ENCODE peak calls at places on chromosomes 16 and 17, in four cellular contexts. R is CD8-positive, alpha-beta T cell; X is psoas muscle; M is sigmoid colon. Q is an unnamed sample.

GRCh38 chr16:9091867-9092281 is 430 bp downstream of the HAPSTR1 start:
- DNase-seq in M (peak; percentile 76), R (peak; percentile 44), X (peak; percentile 76), Q (peak; percentile 31)

GRCh38 chr17:75909051-75909811 is 4.5 kb upstream of the MRPL38 start:
- DNase-seq in X (no peak), R (no peak), M (no peak), Q (no peak)

GRCh38 chr17:3834811-3835210 is 11.2 kb downstream of the NCBP3 start:
- DNase-seq in X (no peak), M (no peak), R (no peak), Q (no peak)

GRCh38 chr16:67935096-67935401 is 1.6 kb downstream of the PSMB10 start:
- DNase-seq in R (no peak), M (no peak), X (no peak), Q (no peak)

GRCh38 chr17:13031718-13032350 is 14.0 kb upstream of the ELAC2 start:
- DNase-seq in M (peak; percentile 71), R (peak; percentile 39), X (peak; percentile 66), Q (peak; percentile 49)

GRCh38 chr17:60677308-60678117 is at the start of gene BCAS3:
- DNase-seq in X (peak; percentile 99), M (peak; percentile 99), R (peak; percentile 93), Q (peak; percentile 100)

GRCh38 chr16:87569601-87570559 is 32.4 kb upstream of the JPH3 start:
- DNase-seq in X (no peak), M (no peak), R (no peak), Q (no peak)

GRCh38 chr17:82392209-82392920 is 20.8 kb downstream of the UTS2R start:
- DNase-seq in M (no peak), X (no peak), R (no peak), Q (no peak)

GRCh38 chr16:53743149-53743566 is 39.2 kb downstream of the FTO start:
- DNase-seq in M (no peak), X (no peak), R (peak; percentile 16), Q (no peak)

GRCh38 chr16:54507091-54507490 is 220.5 kb upstream of the IRX3 start:
- DNase-seq in R (no peak), X (no peak), M (no peak), Q (no peak)

GRCh38 chr16:13852827-13853226 is 67.1 kb upstream of the ERCC4 start:
- DNase-seq in M (no peak), X (no peak), R (no peak), Q (no peak)

GRCh38 chr16:57143125-57143965 is 42.5 kb downstream of the PSME3IP1 start:
- DNase-seq in M (peak; percentile 64), X (no peak), R (no peak), Q (no peak)

GRCh38 chr16:81997738-81998137 is 13.5 kb downstream of the SDR42E1 start:
- DNase-seq in M (no peak), R (no peak), X (no peak), Q (peak; percentile 64)

GRCh38 chr16:70706948-70707465 is 21.2 kb upstream of the MTSS2 start:
- DNase-seq in R (no peak), M (peak; percentile 90), X (no peak), Q (peak; percentile 83)

GRCh38 chr16:27495191-27495590 is 54.5 kb downstream of the GTF3C1 start:
- DNase-seq in M (peak; percentile 72), R (no peak), X (no peak), Q (no peak)

GRCh38 chr17:28113269-28113668 is 70.8 kb downstream of the NLK start:
- DNase-seq in X (no peak), M (no peak), R (no peak), Q (no peak)

GRCh38 chr16:8958344-8958808 is 5.3 kb downstream of the USP7 start:
- DNase-seq in X (peak; percentile 77), M (peak; percentile 76), R (peak; percentile 17), Q (no peak)

GRCh38 chr16:28501258-28502232 is 5.1 kb downstream of the IL27 start:
- DNase-seq in X (no peak), M (no peak), R (no peak), Q (no peak)
- H3K27ac ChIP-seq in X (no peak overlapping the region), M (no peak overlapping the region), R (no peak overlapping the region), Q (no peak overlapping the region)

GRCh38 chr17:59331929-59332889 is 754 bp downstream of the YPEL2 start:
- DNase-seq in R (peak; percentile 39), M (peak; percentile 79), X (peak; percentile 89), Q (no peak)
- H3K27ac ChIP-seq in R (peak overlapping the region; percentile 44), M (peak overlapping the region; percentile 93), X (peak overlapping the region; percentile 98), Q (peak overlapping the region; percentile 67)

DNA sequence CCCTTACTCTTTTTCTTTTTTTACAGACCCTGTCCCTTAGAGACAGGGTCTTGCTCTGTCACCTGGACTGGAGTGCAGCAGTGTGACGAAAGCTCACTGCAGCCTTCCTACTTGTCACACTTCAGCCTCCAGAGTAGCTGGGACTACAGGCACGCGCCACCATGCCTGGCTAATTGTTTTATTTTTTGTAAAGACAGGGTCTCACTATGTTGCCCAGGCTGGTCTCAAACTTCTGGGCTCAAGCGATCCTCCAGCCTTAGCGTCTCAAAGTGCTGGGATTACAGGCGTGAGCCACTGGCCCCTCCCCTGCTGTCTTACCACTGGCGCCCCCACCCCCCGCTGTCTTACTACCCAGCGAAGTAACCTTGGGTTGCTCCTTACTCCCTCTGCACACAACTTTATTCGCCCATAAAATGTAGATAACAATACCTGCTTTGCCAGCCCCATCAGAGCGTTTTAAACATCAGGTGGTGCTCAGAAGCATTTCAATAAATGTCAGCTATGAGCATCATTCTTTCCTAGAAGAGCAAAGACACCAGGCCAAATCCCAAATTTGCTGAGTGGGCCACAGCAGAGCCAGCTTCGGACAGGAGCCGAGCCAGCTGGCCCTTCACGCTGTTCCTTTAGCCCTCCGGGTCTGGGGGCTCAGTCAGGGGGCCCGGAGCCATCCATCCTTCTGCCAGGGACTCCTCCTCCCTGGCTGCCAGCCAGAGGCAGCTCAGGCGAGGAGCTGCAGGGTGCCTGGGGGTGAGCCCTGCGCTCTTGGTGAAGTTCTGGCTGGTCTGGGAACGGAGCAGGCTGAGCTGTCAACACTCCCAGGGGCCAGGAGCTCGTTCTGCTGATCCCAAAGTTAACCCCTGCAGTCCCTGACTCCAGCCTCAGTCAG is 24.4 kb downstream of the SRL start:
- DNase-seq in X (peak; percentile 84), M (no peak), R (no peak), Q (no peak)
- H3K27ac ChIP-seq in X (peak overlapping the region; percentile 98), M (peak overlapping the region; percentile 14), R (no peak overlapping the region), Q (no peak overlapping the region)

GRCh38 chr16:1981398-1981836 is at the start of gene NOXO1:
- DNase-seq in M (no peak), X (no peak), R (no peak), Q (no peak)

GRCh38 chr16:1978476-1979120 is 2.7 kb downstream of the NOXO1 start:
- DNase-seq in R (no peak), X (no peak), M (no peak), Q (no peak)

GRCh38 chr16:1980770-1981087 is 540 bp downstream of the NOXO1 start:
- DNase-seq in M (no peak), R (no peak), X (no peak), Q (no peak)

GRCh38 chr16:1979271-1980025 is 1.8 kb downstream of the NOXO1 start:
- DNase-seq in X (no peak), R (peak; percentile 44), M (no peak), Q (peak; percentile 69)

DNA sequence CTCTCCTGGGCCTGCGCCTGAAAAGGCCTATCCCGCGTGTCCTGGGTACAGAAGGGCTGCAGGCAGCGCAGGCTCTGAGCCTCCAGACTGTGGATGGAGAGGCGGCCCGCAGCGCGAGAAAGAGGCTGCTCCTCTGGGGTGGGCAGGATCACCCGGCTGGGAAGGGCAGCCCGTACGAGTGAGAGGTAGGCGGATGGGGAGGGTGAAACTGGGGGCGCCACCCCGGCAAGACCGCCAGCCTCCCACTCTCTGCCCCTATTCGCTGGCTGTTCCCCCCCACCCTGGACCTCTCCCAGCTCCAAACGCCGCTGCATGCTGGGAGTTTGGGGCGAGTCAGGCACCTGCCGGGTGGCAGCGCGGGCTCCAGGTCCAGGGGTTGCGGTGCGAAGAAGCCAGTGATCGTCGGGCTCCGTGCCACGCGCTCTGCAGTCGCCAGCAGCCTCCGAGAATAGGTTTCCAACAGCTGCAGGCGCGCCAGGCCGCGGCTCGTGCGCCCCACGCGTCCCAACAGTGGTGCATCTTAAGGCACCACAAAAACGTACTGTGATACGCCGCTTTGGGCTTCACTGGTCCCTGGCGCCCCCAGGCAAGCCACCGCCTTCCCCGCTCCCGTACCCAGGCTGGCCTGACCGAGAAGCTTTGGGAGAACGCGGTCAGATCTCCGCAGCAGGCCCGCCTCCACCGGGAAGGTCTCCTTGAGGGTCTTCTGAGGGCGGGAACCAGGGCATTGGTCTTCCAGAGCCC is 1.1 kb downstream of the NOXO1 start:
- DNase-seq in M (no peak), R (no peak), X (peak; percentile 80), Q (no peak)
- H3K27ac ChIP-seq in M (no peak overlapping the region), R (no peak overlapping the region), X (no peak overlapping the region), Q (peak overlapping the region; percentile 74)

GRCh38 chr17:38459556-38459955 is 31.3 kb downstream of the ARHGAP23 start:
- DNase-seq in R (no peak), X (no peak), M (no peak), Q (no peak)
- H3K27ac ChIP-seq in R (no peak overlapping the region), X (peak overlapping the region; percentile 9), M (no peak overlapping the region), Q (peak overlapping the region; percentile 93)

DNA sequence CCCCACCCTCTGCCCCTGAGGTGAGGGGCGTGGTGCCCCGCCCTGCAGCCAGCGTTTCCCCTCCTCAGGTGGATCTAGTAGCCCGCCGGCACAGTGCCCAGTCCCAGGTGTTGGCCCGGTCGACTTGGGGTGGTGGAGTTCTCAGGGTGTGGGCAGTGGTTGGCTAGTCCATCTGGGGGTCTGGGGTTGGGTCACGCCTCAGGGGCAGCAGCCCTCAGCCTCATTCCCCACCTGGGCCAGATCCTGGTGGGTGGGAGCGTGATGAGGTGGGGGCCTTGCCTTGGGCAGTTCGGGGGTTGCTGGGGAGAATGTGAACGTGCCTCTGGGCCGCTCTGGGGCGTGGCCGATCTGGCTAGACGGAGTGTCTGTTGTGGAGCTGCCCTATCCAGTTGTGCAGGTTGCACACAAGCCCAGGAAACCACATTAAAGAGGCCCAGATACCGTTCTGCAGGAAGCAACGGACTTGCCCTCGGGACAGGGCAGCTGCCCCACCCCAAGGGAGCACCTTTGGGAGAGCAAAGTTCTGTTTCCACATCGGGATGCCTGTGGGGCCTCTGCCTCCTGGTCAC is 32.0 kb downstream of the GSE1 start:
- DNase-seq in M (no peak), R (no peak), X (no peak), Q (peak; percentile 63)
- H3K27ac ChIP-seq in M (no peak overlapping the region), R (no peak overlapping the region), X (no peak overlapping the region), Q (peak overlapping the region; percentile 88)